ENCODE peak calls at places on chromosome 4, in nine cellular contexts. O is stimulated activated CD8-positive, alpha-beta memory T cell treated with anti-CD3 and anti-CD28 coated beads, Interleukin-7, amount 100 ng/mL, for 1 hour; F is left colon; Z is GDM1; U is A549; K is hepatocyte; A is body of pancreas; G is GM04503; T is hepatic stellate cell. B is an unnamed sample.

GRCh38 chr4:9923195-9923812 is 98.0 kb downstream of the SLC2A9 start:
- DNase-seq in U (no peak), O (no peak), A (no peak), Z (no peak), F (no peak), G (no peak), K (no peak), T (no peak), B (no peak)

GRCh38 chr4:166972071-166972470 is 262.2 kb downstream of the SPOCK3 start:
- DNase-seq in U (no peak), K (no peak), A (no peak), G (no peak), F (no peak), O (no peak), Z (no peak), T (no peak), B (no peak)

GRCh38 chr4:137212601-137213000 is 319.7 kb downstream of the PCDH18 start:
- DNase-seq in F (no peak), T (no peak), A (no peak), O (no peak), U (no peak), G (no peak), Z (no peak), K (no peak), B (no peak)

GRCh38 chr4:7768736-7769135 is 170.9 kb downstream of the AFAP1 start:
- DNase-seq in U (no peak), O (no peak), F (no peak), G (no peak), Z (no peak), T (no peak), A (no peak), K (no peak), B (no peak)

GRCh38 chr4:7852568-7853185 is 87.0 kb downstream of the AFAP1 start:
- DNase-seq in G (no peak), F (no peak), K (no peak), U (no peak), T (no peak), A (peak; percentile 57), O (no peak), Z (no peak), B (no peak)

GRCh38 chr4:113290666-113291065 is 241.2 kb downstream of the ANK2 start:
- DNase-seq in U (no peak), F (no peak), T (no peak), G (no peak), O (no peak), K (no peak), Z (no peak), A (no peak), B (no peak)

GRCh38 chr4:187307131-187307530 is 583.5 kb upstream of the FAT1 start:
- DNase-seq in T (no peak), K (no peak), U (no peak), O (no peak), Z (no peak), A (no peak), F (no peak), G (no peak), B (no peak)

GRCh38 chr4:100631281-100631968 is 113.6 kb upstream of the EMCN start:
- DNase-seq in T (no peak), K (no peak), A (peak; percentile 22), F (no peak), G (no peak), Z (no peak), U (no peak), O (no peak), B (no peak)

GRCh38 chr4:76585897-76586360 is 150.9 kb downstream of the SHROOM3 start:
- DNase-seq in Z (no peak), U (peak; percentile 71), T (peak; percentile 29), F (peak; percentile 91), G (no peak), K (peak; percentile 93), A (peak; percentile 95), O (no peak), B (no peak)

GRCh38 chr4:183920512-183920911 is 15.4 kb downstream of the STOX2 start:
- DNase-seq in A (no peak), G (no peak), F (no peak), Z (no peak), O (no peak), T (no peak), K (no peak), U (no peak), B (no peak)

GRCh38 chr4:185846550-185847210 is 34.7 kb upstream of the SORBS2 start:
- DNase-seq in T (no peak), U (no peak), K (no peak), G (no peak), A (no peak), Z (no peak), F (no peak), O (no peak), B (no peak)

GRCh38 chr4:186536285-186536684 is 19.1 kb downstream of the MTNR1A start:
- DNase-seq in F (peak; percentile 22), A (no peak), K (no peak), G (no peak), U (no peak), T (no peak), Z (no peak), O (no peak), B (no peak)